ENCODE peak calls at places on chromosome 13, in four cellular contexts. I is Right ventricle myocardium superior; J is ELR; D is stimulated activated CD4-positive, alpha-beta T cell treated with anti-CD3 and anti-CD28 coated beads, Interleukin-2, amount 100 ng/mL, for 48 hours. T is an unnamed sample.

GRCh38 chr13:110685305-110685704 is 20.6 kb downstream of the CARS2 start:
- DNase-seq in I (no peak), J (peak; percentile 93), D (no peak), T (no peak)

GRCh38 chr13:50731400-50731799 is 112.1 kb downstream of the DLEU7 start:
- DNase-seq in I (no peak), J (no peak), D (no peak), T (no peak)

GRCh38 chr13:98022210-98022609 is 68.7 kb downstream of the IPO5 start:
- DNase-seq in I (no peak), J (peak; percentile 75), D (no peak), T (no peak)

GRCh38 chr13:28678809-28679208 is 19.9 kb downstream of the POMP start:
- DNase-seq in I (no peak), J (peak; percentile 23), D (no peak), T (no peak)

GRCh38 chr13:44884076-44884729 is 105.1 kb downstream of the NUFIP1 start:
- DNase-seq in I (no peak), J (peak; percentile 88), D (no peak), T (no peak)

GRCh38 chr13:111401151-111401550 is 80.7 kb downstream of the TEX29 start:
- DNase-seq in I (no peak), J (no peak), D (no peak), T (no peak)

GRCh38 chr13:110590577-110590976 is 24.8 kb upstream of the NAXD start:
- DNase-seq in I (no peak), J (no peak), D (no peak), T (no peak)

GRCh38 chr13:105491345-105491744 is 1044.1 kb downstream of the EFNB2 start:
- DNase-seq in I (no peak), J (no peak), D (no peak), T (no peak)

GRCh38 chr13:96780105-96780504 is 214.2 kb downstream of the OXGR1 start:
- DNase-seq in I (no peak), J (no peak), D (no peak), T (no peak)